ENCODE peak calls at places on chromosomes 3 and 15, in nine cellular contexts. T, X, R, M, Z, L, V, W and N are unnamed samples.

GRCh38 chr3:81965696-81966095 is 204.3 kb upstream of the GBE1 start:
- DNase-seq in T (no peak), Z (no peak), L (no peak), W (no peak), X (no peak), V (no peak), R (no peak), M (peak), N (no peak)

GRCh38 chr3:123344175-123344908 is 104.5 kb downstream of the ADCY5 start:
- DNase-seq in R (no peak), L (no peak), V (peak), M (no peak), Z (peak), X (peak), T (no peak), W (no peak), N (no peak)

GRCh38 chr3:122660575-122660974 is 20.1 kb upstream of the PARP14 start:
- DNase-seq in L (no peak), R (no peak), V (no peak), M (peak), Z (no peak), X (peak), W (no peak), T (no peak), N (no peak)

GRCh38 chr3:58534592-58535494 is 2.1 kb downstream of the ACOX2 start:
- DNase-seq in Z (no peak), M (no peak), X (no peak), V (no peak), L (no peak), W (no peak), T (no peak), R (no peak), N (no peak)

GRCh38 chr15:63157891-63158431 is 684 bp upstream of the RPS27L start:
- DNase-seq in V (peak), M (peak), X (peak), T (peak), Z (peak), W (no peak), L (no peak), R (peak), N (no peak)

GRCh38 chr3:54358969-54359648 is 236.8 kb downstream of the CACNA2D3 start:
- DNase-seq in M (no peak), R (peak), W (no peak), V (no peak), X (no peak), L (no peak), Z (no peak), T (no peak), N (no peak)

GRCh38 chr3:127408684-127409420 is 121.0 kb upstream of the PRR20G start:
- DNase-seq in W (no peak), R (no peak), M (peak), T (peak), L (no peak), Z (no peak), V (no peak), X (peak), N (no peak)

GRCh38 chr15:73031648-73032047 is 20.6 kb upstream of the NEO1 start:
- DNase-seq in T (no peak), R (no peak), Z (no peak), L (no peak), M (no peak), V (no peak), X (no peak), W (no peak), N (no peak)

GRCh38 chr3:37474936-37475335 is 300.6 kb upstream of the LRRFIP2 start:
- DNase-seq in X (no peak), M (no peak), V (no peak), T (no peak), W (no peak), L (no peak), Z (no peak), R (no peak), N (no peak)

GRCh38 chr3:175580318-175580717 is 721.2 kb downstream of the NAALADL2 start:
- DNase-seq in W (no peak), Z (no peak), X (no peak), R (no peak), T (no peak), L (no peak), M (no peak), V (no peak), N (no peak)

GRCh38 chr15:48433226-48433886 is 102.1 kb downstream of the DUT start:
- DNase-seq in L (no peak), W (no peak), V (peak), M (no peak), Z (peak), T (no peak), R (no peak), X (no peak), N (no peak)

GRCh38 chr15:85689729-85690128 is 105.0 kb downstream of the KLHL25 start:
- DNase-seq in M (peak), W (peak), X (peak), V (peak), T (peak), R (peak), Z (peak), L (no peak), N (no peak)

GRCh38 chr15:93897377-93897776 is 334.0 kb upstream of the MCTP2 start:
- DNase-seq in M (no peak), V (no peak), R (no peak), Z (no peak), W (no peak), X (no peak), L (no peak), T (no peak), N (no peak)

GRCh38 chr15:31360843-31361763 is 34.5 kb downstream of the KLF13 start:
- DNase-seq in X (no peak), Z (no peak), V (no peak), R (peak), L (no peak), M (peak), T (no peak), W (no peak), N (peak)

GRCh38 chr15:90956551-90957104 is 1.9 kb downstream of the RCCD1 start:
- DNase-seq in V (peak), W (peak), M (peak), X (peak), L (no peak), T (peak), Z (peak), R (peak), N (no peak)

GRCh38 chr3:188242426-188243123 is 88.6 kb downstream of the LPP start:
- DNase-seq in V (no peak), T (no peak), Z (no peak), X (no peak), W (no peak), M (no peak), R (no peak), L (no peak), N (no peak)

GRCh38 chr3:142914286-142914811 is 25.5 kb upstream of the PCOLCE2 start:
- DNase-seq in L (no peak), X (no peak), T (no peak), Z (no peak), R (no peak), M (no peak), V (no peak), W (no peak), N (no peak)